ENCODE peak calls at places on chromosomes 2 and 18, in five cellular contexts. One of them, this sample, is unnamed.

GRCh38 chr2:147641644-147642043 is 203.2 kb upstream of the ACVR2A start:
- DNase-seq in iPS DF 19.7: no peak
- DNase-seq in CD4-positive, alpha-beta memory T cell: no peak
- DNase-seq in NCI-H510A treated with DMSO at 0.1 percent for 48 hours: no peak
- DNase-seq in T-cell: no peak
- DNase-seq in this sample: no peak

GRCh38 chr2:33275689-33276444 is 200.6 kb upstream of the RASGRP3 start:
- DNase-seq in iPS DF 19.7: no peak
- DNase-seq in CD4-positive, alpha-beta memory T cell: peak
- DNase-seq in NCI-H510A treated with DMSO at 0.1 percent for 48 hours: no peak
- DNase-seq in T-cell: no peak
- DNase-seq in this sample: peak

GRCh38 chr2:191105082-191105481 is 45.7 kb downstream of the STAT4 start:
- DNase-seq in iPS DF 19.7: no peak
- DNase-seq in CD4-positive, alpha-beta memory T cell: no peak
- DNase-seq in NCI-H510A treated with DMSO at 0.1 percent for 48 hours: no peak
- DNase-seq in T-cell: no peak
- DNase-seq in this sample: no peak

GRCh38 chr2:47201224-47201623 is 46.1 kb upstream of the STPG4 start:
- DNase-seq in iPS DF 19.7: no peak
- DNase-seq in CD4-positive, alpha-beta memory T cell: no peak
- DNase-seq in NCI-H510A treated with DMSO at 0.1 percent for 48 hours: no peak
- DNase-seq in T-cell: no peak
- DNase-seq in this sample: no peak

GRCh38 chr2:159759577-159759976 is 38.4 kb downstream of the CD302 start:
- DNase-seq in iPS DF 19.7: no peak
- DNase-seq in CD4-positive, alpha-beta memory T cell: no peak
- DNase-seq in NCI-H510A treated with DMSO at 0.1 percent for 48 hours: no peak
- DNase-seq in T-cell: no peak
- DNase-seq in this sample: no peak

GRCh38 chr2:20456049-20456665 is 9.3 kb downstream of the RHOB start:
- DNase-seq in iPS DF 19.7: no peak
- DNase-seq in CD4-positive, alpha-beta memory T cell: no peak
- DNase-seq in NCI-H510A treated with DMSO at 0.1 percent for 48 hours: no peak
- DNase-seq in T-cell: no peak
- DNase-seq in this sample: no peak

GRCh38 chr2:143742631-143743030 is 613.4 kb downstream of the ARHGAP15 start:
- DNase-seq in iPS DF 19.7: no peak
- DNase-seq in CD4-positive, alpha-beta memory T cell: no peak
- DNase-seq in NCI-H510A treated with DMSO at 0.1 percent for 48 hours: no peak
- DNase-seq in T-cell: no peak
- DNase-seq in this sample: no peak

GRCh38 chr2:156136566-156136965 is 196.0 kb downstream of the NR4A2 start:
- DNase-seq in iPS DF 19.7: no peak
- DNase-seq in CD4-positive, alpha-beta memory T cell: no peak
- DNase-seq in NCI-H510A treated with DMSO at 0.1 percent for 48 hours: no peak
- DNase-seq in T-cell: no peak
- DNase-seq in this sample: no peak

GRCh38 chr18:57959278-57959677 is 84.7 kb upstream of the NEDD4L start:
- DNase-seq in iPS DF 19.7: peak
- DNase-seq in CD4-positive, alpha-beta memory T cell: peak
- DNase-seq in NCI-H510A treated with DMSO at 0.1 percent for 48 hours: peak
- DNase-seq in T-cell: no peak
- DNase-seq in this sample: no peak

GRCh38 chr18:50194623-50195532 is at the start of gene MYO5B:
- DNase-seq in iPS DF 19.7: no peak
- DNase-seq in CD4-positive, alpha-beta memory T cell: peak
- DNase-seq in NCI-H510A treated with DMSO at 0.1 percent for 48 hours: peak
- DNase-seq in T-cell: peak
- DNase-seq in this sample: peak

GRCh38 chr2:3610415-3610814 is 15.5 kb downstream of the COLEC11 start:
- DNase-seq in iPS DF 19.7: no peak
- DNase-seq in CD4-positive, alpha-beta memory T cell: no peak
- DNase-seq in NCI-H510A treated with DMSO at 0.1 percent for 48 hours: peak
- DNase-seq in T-cell: no peak
- DNase-seq in this sample: no peak

GRCh38 chr2:233338969-233339368 is 15.3 kb upstream of the DGKD start:
- DNase-seq in iPS DF 19.7: no peak
- DNase-seq in CD4-positive, alpha-beta memory T cell: no peak
- DNase-seq in NCI-H510A treated with DMSO at 0.1 percent for 48 hours: no peak
- DNase-seq in T-cell: no peak
- DNase-seq in this sample: no peak

GRCh38 chr2:36376992-36377738 is 21.6 kb downstream of the CRIM1 start:
- DNase-seq in iPS DF 19.7: no peak
- DNase-seq in CD4-positive, alpha-beta memory T cell: no peak
- DNase-seq in NCI-H510A treated with DMSO at 0.1 percent for 48 hours: no peak
- DNase-seq in T-cell: no peak
- DNase-seq in this sample: no peak

GRCh38 chr2:178280261-178280852 is 86.0 kb downstream of the OSBPL6 start:
- DNase-seq in iPS DF 19.7: no peak
- DNase-seq in CD4-positive, alpha-beta memory T cell: peak
- DNase-seq in NCI-H510A treated with DMSO at 0.1 percent for 48 hours: peak
- DNase-seq in T-cell: no peak
- DNase-seq in this sample: peak

GRCh38 chr2:229586746-229587705 is 127.3 kb downstream of the DNER start:
- DNase-seq in iPS DF 19.7: peak
- DNase-seq in CD4-positive, alpha-beta memory T cell: no peak
- DNase-seq in NCI-H510A treated with DMSO at 0.1 percent for 48 hours: peak
- DNase-seq in T-cell: no peak
- DNase-seq in this sample: no peak

GRCh38 chr2:201228912-201229290 is 31.4 kb upstream of the CASP8 start:
- DNase-seq in iPS DF 19.7: no peak
- DNase-seq in CD4-positive, alpha-beta memory T cell: no peak
- DNase-seq in NCI-H510A treated with DMSO at 0.1 percent for 48 hours: no peak
- DNase-seq in T-cell: no peak
- DNase-seq in this sample: no peak

GRCh38 chr2:103784271-103784670 is 1022.4 kb downstream of the TMEM182 start:
- DNase-seq in iPS DF 19.7: no peak
- DNase-seq in CD4-positive, alpha-beta memory T cell: no peak
- DNase-seq in NCI-H510A treated with DMSO at 0.1 percent for 48 hours: no peak
- DNase-seq in T-cell: no peak
- DNase-seq in this sample: no peak

GRCh38 chr2:106078091-106078490 is 116.0 kb downstream of the UXS1 start:
- DNase-seq in iPS DF 19.7: no peak
- DNase-seq in CD4-positive, alpha-beta memory T cell: no peak
- DNase-seq in NCI-H510A treated with DMSO at 0.1 percent for 48 hours: no peak
- DNase-seq in T-cell: no peak
- DNase-seq in this sample: no peak

GRCh38 chr2:60728855-60729254 is 27.2 kb upstream of the PAPOLG start:
- DNase-seq in iPS DF 19.7: no peak
- DNase-seq in CD4-positive, alpha-beta memory T cell: no peak
- DNase-seq in NCI-H510A treated with DMSO at 0.1 percent for 48 hours: no peak
- DNase-seq in T-cell: no peak
- DNase-seq in this sample: no peak

GRCh38 chr2:28381225-28382180 is 11.2 kb upstream of the FOSL2 start:
- DNase-seq in iPS DF 19.7: no peak
- DNase-seq in CD4-positive, alpha-beta memory T cell: no peak
- DNase-seq in NCI-H510A treated with DMSO at 0.1 percent for 48 hours: no peak
- DNase-seq in T-cell: no peak
- DNase-seq in this sample: no peak

GRCh38 chr2:30686000-30686399 is 121.2 kb downstream of the CAPN13 start:
- DNase-seq in iPS DF 19.7: peak
- DNase-seq in CD4-positive, alpha-beta memory T cell: no peak
- DNase-seq in NCI-H510A treated with DMSO at 0.1 percent for 48 hours: peak
- DNase-seq in T-cell: no peak
- DNase-seq in this sample: no peak

GRCh38 chr2:178157574-178157973 is 36.7 kb upstream of the OSBPL6 start:
- DNase-seq in iPS DF 19.7: no peak
- DNase-seq in CD4-positive, alpha-beta memory T cell: no peak
- DNase-seq in NCI-H510A treated with DMSO at 0.1 percent for 48 hours: no peak
- DNase-seq in T-cell: no peak
- DNase-seq in this sample: no peak

GRCh38 chr18:22113144-22113813 is 56.1 kb upstream of the GATA6 start:
- DNase-seq in iPS DF 19.7: no peak
- DNase-seq in CD4-positive, alpha-beta memory T cell: no peak
- DNase-seq in NCI-H510A treated with DMSO at 0.1 percent for 48 hours: no peak
- DNase-seq in T-cell: no peak
- DNase-seq in this sample: no peak

GRCh38 chr2:28391564-28392296 is 928 bp upstream of the FOSL2 start:
- DNase-seq in iPS DF 19.7: no peak
- DNase-seq in CD4-positive, alpha-beta memory T cell: peak
- DNase-seq in NCI-H510A treated with DMSO at 0.1 percent for 48 hours: peak
- DNase-seq in T-cell: peak
- DNase-seq in this sample: peak

GRCh38 chr2:229586012-229586411 is 128.3 kb downstream of the DNER start:
- DNase-seq in iPS DF 19.7: no peak
- DNase-seq in CD4-positive, alpha-beta memory T cell: no peak
- DNase-seq in NCI-H510A treated with DMSO at 0.1 percent for 48 hours: no peak
- DNase-seq in T-cell: no peak
- DNase-seq in this sample: no peak

GRCh38 chr18:10140928-10141327 is 227.1 kb downstream of the VAPA start:
- DNase-seq in iPS DF 19.7: no peak
- DNase-seq in CD4-positive, alpha-beta memory T cell: no peak
- DNase-seq in NCI-H510A treated with DMSO at 0.1 percent for 48 hours: peak
- DNase-seq in T-cell: no peak
- DNase-seq in this sample: no peak

GRCh38 chr2:33136056-33136455 is 189.3 kb downstream of the LTBP1 start:
- DNase-seq in iPS DF 19.7: no peak
- DNase-seq in CD4-positive, alpha-beta memory T cell: no peak
- DNase-seq in NCI-H510A treated with DMSO at 0.1 percent for 48 hours: no peak
- DNase-seq in T-cell: no peak
- DNase-seq in this sample: no peak

GRCh38 chr2:222468338-222468737 is 44.0 kb downstream of the SGPP2 start:
- DNase-seq in iPS DF 19.7: no peak
- DNase-seq in CD4-positive, alpha-beta memory T cell: no peak
- DNase-seq in NCI-H510A treated with DMSO at 0.1 percent for 48 hours: no peak
- DNase-seq in T-cell: no peak
- DNase-seq in this sample: no peak

GRCh38 chr2:128306081-128306930 is 12.4 kb downstream of the HS6ST1 start:
- DNase-seq in iPS DF 19.7: no peak
- DNase-seq in CD4-positive, alpha-beta memory T cell: no peak
- DNase-seq in NCI-H510A treated with DMSO at 0.1 percent for 48 hours: peak
- DNase-seq in T-cell: no peak
- DNase-seq in this sample: no peak

GRCh38 chr2:117071556-117072102 is 742.9 kb upstream of the DDX18 start:
- DNase-seq in iPS DF 19.7: no peak
- DNase-seq in CD4-positive, alpha-beta memory T cell: no peak
- DNase-seq in NCI-H510A treated with DMSO at 0.1 percent for 48 hours: no peak
- DNase-seq in T-cell: no peak
- DNase-seq in this sample: no peak

GRCh38 chr2:235577404-235578330 is 83.8 kb downstream of the AGAP1 start:
- DNase-seq in iPS DF 19.7: no peak
- DNase-seq in CD4-positive, alpha-beta memory T cell: no peak
- DNase-seq in NCI-H510A treated with DMSO at 0.1 percent for 48 hours: peak
- DNase-seq in T-cell: no peak
- DNase-seq in this sample: no peak

GRCh38 chr2:54831480-54831879 is 108.0 kb downstream of the EML6 start:
- DNase-seq in iPS DF 19.7: no peak
- DNase-seq in CD4-positive, alpha-beta memory T cell: no peak
- DNase-seq in NCI-H510A treated with DMSO at 0.1 percent for 48 hours: no peak
- DNase-seq in T-cell: no peak
- DNase-seq in this sample: no peak

GRCh38 chr2:10552220-10552870 is 104.2 kb upstream of the ODC1 start:
- DNase-seq in iPS DF 19.7: no peak
- DNase-seq in CD4-positive, alpha-beta memory T cell: no peak
- DNase-seq in NCI-H510A treated with DMSO at 0.1 percent for 48 hours: no peak
- DNase-seq in T-cell: no peak
- DNase-seq in this sample: no peak